ENCODE peak calls at places on chromosomes 7 and 10, in four cellular contexts. Z, S, A and G are unnamed samples.

GRCh38 chr7:77473240-77474005 is 57.3 kb upstream of the GSAP start:
- DNase-seq in Z (no peak), S (no peak), A (no peak), G (no peak)

GRCh38 chr7:106143711-106144347 is 31.7 kb upstream of the SYPL1 start:
- DNase-seq in Z (no peak), S (peak; percentile 30), A (no peak), G (no peak)

GRCh38 chr7:22129819-22130580 is 184.3 kb upstream of the CDCA7L start:
- DNase-seq in Z (no peak), S (no peak), A (no peak), G (no peak)

GRCh38 chr7:22420008-22420407 is 63.1 kb upstream of the RAPGEF5 start:
- DNase-seq in Z (no peak), S (no peak), A (no peak), G (no peak)

GRCh38 chr10:3420527-3421469 is 248.2 kb upstream of the PITRM1 start:
- DNase-seq in Z (no peak), S (no peak), A (no peak), G (no peak)

GRCh38 chr10:96491303-96491702 is 22.4 kb downstream of the TLL2 start:
- DNase-seq in Z (no peak), S (peak; percentile 35), A (no peak), G (no peak)

GRCh38 chr7:42572561-42572960 is 335.6 kb upstream of the GLI3 start:
- DNase-seq in Z (no peak), S (no peak), A (no peak), G (no peak)

GRCh38 chr7:19619122-19619521 is 89.7 kb downstream of the POLR1F start:
- DNase-seq in Z (no peak), S (no peak), A (no peak), G (no peak)

GRCh38 chr10:42875792-42876191 is 93.2 kb downstream of the BMS1 start:
- DNase-seq in Z (no peak), S (no peak), A (no peak), G (no peak)

GRCh38 chr10:108112218-108112617 is 947.7 kb upstream of the SORCS1 start:
- DNase-seq in Z (no peak), S (no peak), A (no peak), G (no peak)

GRCh38 chr10:125064681-125065492 is 95.5 kb downstream of the CTBP2 start:
- DNase-seq in Z (no peak), S (no peak), A (no peak), G (peak; percentile 53)

GRCh38 chr10:17676919-17677318 is 33.0 kb downstream of the STAM start:
- DNase-seq in Z (no peak), S (no peak), A (no peak), G (no peak)

GRCh38 chr10:17671307-17671706 is 27.4 kb downstream of the STAM start:
- DNase-seq in Z (no peak), S (no peak), A (no peak), G (no peak)

GRCh38 chr10:17673517-17674051 is 29.6 kb downstream of the STAM start:
- DNase-seq in Z (no peak), S (no peak), A (no peak), G (no peak)

GRCh38 chr10:17675638-17676037 is 31.7 kb downstream of the STAM start:
- DNase-seq in Z (no peak), S (no peak), A (no peak), G (no peak)
- TF ChIP-seq CTCF in Z (no peak), S (no peak), A (no peak), G (no peak)

DNA sequence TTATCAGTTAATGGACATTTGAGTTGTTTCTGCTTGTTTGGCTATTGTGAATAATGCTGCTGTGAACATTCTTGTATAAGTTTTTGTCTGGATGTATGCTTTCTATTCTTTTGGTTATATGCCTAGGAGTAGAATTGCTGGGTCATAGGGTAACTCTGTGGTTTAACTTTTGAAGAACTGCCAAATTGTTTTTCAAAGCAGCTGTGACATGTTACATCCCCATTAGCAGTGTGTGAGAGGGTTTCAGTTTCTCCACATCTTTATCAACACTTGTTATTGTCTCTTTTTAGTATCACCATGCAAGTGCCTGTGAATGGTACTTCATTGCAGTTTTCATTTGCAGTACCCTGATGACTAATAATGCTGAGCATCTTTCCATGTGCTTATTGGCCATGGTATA is 2.1 kb upstream of the NDUFB8 start:
- DNase-seq in Z (no peak), S (no peak), A (no peak), G (no peak)
- TF ChIP-seq CTCF in Z (no peak), S (no peak), A (no peak), G (no peak)

DNA sequence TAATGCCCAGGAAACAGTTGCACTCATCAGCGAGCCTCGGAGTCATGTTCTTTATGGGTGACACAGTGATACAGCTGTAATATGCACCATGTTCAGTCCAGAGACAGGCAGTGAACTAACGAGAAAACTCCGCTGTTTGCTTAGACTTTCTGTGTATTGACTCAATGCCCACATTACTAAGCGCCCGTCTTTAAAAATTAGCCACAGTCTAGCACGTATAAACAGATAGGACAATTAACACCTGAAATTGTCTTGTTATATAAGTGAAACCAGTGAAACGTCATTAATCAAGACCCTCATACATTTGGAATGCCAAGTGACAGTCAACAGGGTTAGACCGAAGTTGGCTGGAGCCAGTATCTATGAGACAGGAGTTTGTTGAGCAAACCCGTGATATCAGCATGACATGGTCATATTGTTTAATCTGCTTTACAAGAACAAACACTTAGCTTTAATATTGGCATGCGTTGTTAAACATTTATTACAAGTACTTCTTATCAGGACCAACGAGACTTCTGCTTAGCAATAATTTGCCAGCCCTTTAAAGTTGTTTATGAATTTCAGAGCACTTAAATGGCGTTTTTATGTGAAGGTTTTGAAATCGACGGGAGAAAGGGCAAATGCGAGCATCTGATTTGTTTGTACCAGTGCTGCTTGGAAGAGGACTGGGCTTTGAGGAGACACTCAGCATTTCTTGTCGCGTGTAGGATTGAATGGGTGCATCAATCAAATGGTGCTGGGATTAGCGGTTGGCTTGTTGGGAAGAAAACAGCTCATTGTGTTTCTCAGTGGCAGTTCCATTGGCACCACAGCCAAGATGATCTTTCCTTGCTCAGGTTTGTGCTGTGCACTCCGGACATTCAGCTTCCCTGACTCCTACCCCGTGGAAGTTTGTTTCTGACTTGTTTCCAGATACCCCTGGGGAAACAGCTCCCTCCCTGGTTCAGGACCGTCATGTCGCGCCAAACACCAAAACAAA is 56.3 kb downstream of the CAMK1D start:
- DNase-seq in Z (no peak), S (no peak), A (no peak), G (peak; percentile 6)
- TF ChIP-seq CTCF in Z (no peak), S (no peak), A (no peak), G (no peak)

DNA sequence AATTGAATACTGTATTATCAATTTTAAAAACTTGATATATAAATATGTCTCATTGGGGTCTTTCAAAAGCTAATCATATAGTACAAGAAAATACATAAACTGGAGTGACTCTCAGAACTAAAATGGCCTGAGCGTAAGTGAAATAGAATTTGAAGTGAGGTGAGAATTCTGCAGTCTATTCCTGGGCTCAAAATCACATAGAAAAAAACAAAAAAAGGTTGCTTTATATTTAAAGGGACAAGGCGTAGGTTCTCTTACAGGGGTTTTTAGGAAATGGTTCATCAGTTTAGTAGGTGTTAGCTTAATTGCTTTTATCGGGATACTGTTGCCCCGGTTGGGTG is 36.7 kb upstream of the PRSS1 start:
- DNase-seq in Z (no peak), S (no peak), A (no peak), G (no peak)
- TF ChIP-seq CTCF in Z (peak; percentile 36), S (no peak), A (no peak), G (peak; percentile 4)

DNA sequence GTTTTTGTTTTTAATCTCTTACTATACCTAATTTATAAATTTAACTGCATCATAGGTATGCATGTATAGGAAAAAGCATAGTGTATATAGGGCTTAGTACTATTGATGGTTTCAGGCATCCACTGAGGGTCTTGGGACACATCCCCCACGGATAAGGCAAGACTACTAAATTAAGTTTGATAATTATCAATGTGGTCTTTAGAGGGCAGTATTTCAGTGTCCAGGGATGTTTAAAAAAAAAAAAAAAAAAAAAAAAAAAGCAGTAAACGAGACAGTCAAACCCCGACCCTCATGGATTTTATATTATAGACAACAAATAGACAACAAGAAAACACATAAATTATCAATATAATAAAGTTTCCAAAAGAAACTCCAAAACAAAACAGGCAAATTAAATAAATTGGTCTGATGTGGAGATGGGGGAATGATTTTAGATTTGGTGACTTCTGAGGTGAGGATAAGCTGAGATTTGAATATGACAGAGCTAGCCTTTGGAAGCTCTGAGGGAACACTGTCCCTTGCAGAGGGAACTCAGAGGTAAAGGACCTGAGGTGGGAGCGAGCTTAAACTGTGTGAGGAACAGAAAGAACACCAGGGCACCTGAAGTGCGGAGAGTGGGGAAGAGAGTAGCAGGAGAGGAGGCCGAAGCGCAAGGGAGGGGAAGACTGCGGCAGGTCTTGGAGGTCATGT is 14.8 kb downstream of the ACSM6 start:
- DNase-seq in Z (no peak), S (no peak), A (no peak), G (no peak)
- TF ChIP-seq CTCF in Z (peak; percentile 59), S (no peak), A (peak; percentile 19), G (no peak)

DNA sequence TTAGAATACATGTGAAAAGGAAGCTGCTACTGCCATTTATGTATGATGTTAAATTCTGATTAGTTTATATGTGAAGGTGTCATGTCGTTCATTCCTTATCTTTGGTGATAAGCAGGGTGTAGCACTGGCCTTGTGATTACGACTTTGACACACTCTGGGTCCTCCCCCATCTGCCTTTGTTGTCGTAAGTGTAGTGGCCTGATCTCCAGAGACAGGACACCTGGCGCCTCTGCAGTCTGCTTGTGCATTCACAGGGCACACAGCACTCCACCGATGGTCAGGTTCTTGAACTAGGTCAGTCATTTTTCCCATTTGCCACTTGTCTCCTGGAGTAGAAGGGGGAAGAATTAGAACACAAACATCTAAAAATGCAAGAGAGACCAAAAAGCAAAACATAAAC is 186.0 kb downstream of the PRKCQ start:
- DNase-seq in Z (no peak), S (peak; percentile 65), A (no peak), G (no peak)
- TF ChIP-seq CTCF in Z (no peak), S (no peak), A (no peak), G (no peak)

GRCh38 chr7:518630-519428 is 817 bp downstream of the PDGFA start:
- DNase-seq in Z (peak; percentile 46), S (peak; percentile 88), A (peak; percentile 82), G (peak; percentile 84)
- TF ChIP-seq CTCF in Z (peak; percentile 22), S (no peak), A (no peak), G (no peak)